ENCODE peak calls at places on chromosomes 16 and 17, in four cellular contexts. B, F, S and X are unnamed samples.

GRCh38 chr17:73359255-73359816 is 47.5 kb upstream of the CDC42EP4 start:
- DNase-seq in F (no peak), S (no peak), B (no peak), X (no peak)

GRCh38 chr16:88378836-88379693 is 3.7 kb upstream of the ZNF469 start:
- DNase-seq in S (no peak), B (no peak), F (no peak), X (no peak)

GRCh38 chr17:45294506-45294905 is 22.3 kb downstream of the MAP3K14 start:
- DNase-seq in S (peak; percentile 78), F (no peak), B (no peak), X (no peak)

GRCh38 chr17:52035336-52035915 is 123.1 kb downstream of the CA10 start:
- DNase-seq in F (no peak), B (no peak), S (no peak), X (no peak)

GRCh38 chr16:24845726-24846547 is at the start of gene SLC5A11:
- DNase-seq in S (no peak), F (no peak), B (no peak), X (no peak)

GRCh38 chr17:78592991-78593329 is 15.8 kb upstream of the DNAH17 start:
- DNase-seq in S (no peak), B (no peak), F (no peak), X (no peak)

GRCh38 chr17:49076575-49077384 is 55.8 kb upstream of the B4GALNT2 start:
- DNase-seq in B (no peak), F (no peak), S (no peak), X (no peak)

GRCh38 chr17:58052951-58053715 is 30.1 kb upstream of the DYNLL2 start:
- DNase-seq in F (no peak), B (no peak), S (no peak), X (peak; percentile 60)

GRCh38 chr17:18240449-18240848 is 15.0 kb downstream of the LLGL1 start:
- DNase-seq in B (no peak), S (no peak), F (no peak), X (no peak)

GRCh38 chr16:68973611-68974120 is 130.3 kb downstream of the TANGO6 start:
- DNase-seq in S (no peak), F (no peak), B (no peak), X (no peak)

GRCh38 chr17:37220609-37220953 is 155.2 kb upstream of the C17orf78 start:
- DNase-seq in F (no peak), B (peak; percentile 28), S (no peak), X (peak; percentile 43)

GRCh38 chr16:13018026-13018425 is 116.6 kb downstream of the SHISA9 start:
- DNase-seq in B (no peak), F (no peak), S (no peak), X (no peak)

GRCh38 chr17:83189673-83190385 is 110.4 kb downstream of the METRNL start:
- DNase-seq in F (no peak), S (peak; percentile 5), B (no peak), X (no peak)

GRCh38 chr17:1108560-1108809 is 71.3 kb downstream of the ABR start:
- DNase-seq in B (no peak), S (no peak), F (no peak), X (no peak)

GRCh38 chr17:2195729-2196128 is 107.9 kb downstream of the SMG6 start:
- DNase-seq in B (peak; percentile 26), S (no peak), F (peak; percentile 73), X (peak; percentile 81)

GRCh38 chr16:73152731-73153130 is 104.8 kb upstream of the ZFHX3 start:
- DNase-seq in F (no peak), B (no peak), S (no peak), X (no peak)

GRCh38 chr16:48184681-48185080 is 28.9 kb upstream of the ABCC12 start:
- DNase-seq in S (no peak), F (no peak), B (no peak), X (no peak)

GRCh38 chr17:50046667-50047066 is 9.2 kb upstream of the ITGA3 start:
- DNase-seq in B (no peak), S (no peak), F (no peak), X (no peak)

GRCh38 chr17:43316522-43317142 is 82.2 kb upstream of the ARL4D start:
- DNase-seq in S (peak; percentile 61), F (no peak), B (peak; percentile 23), X (peak; percentile 39)

GRCh38 chr16:4966736-4967453 is 8.8 kb downstream of the SEC14L5 start:
- DNase-seq in S (no peak), B (no peak), F (no peak), X (no peak)

GRCh38 chr17:35804658-35805192 is 4.6 kb upstream of the TAF15 start:
- DNase-seq in B (peak; percentile 91), F (peak; percentile 48), S (peak; percentile 60), X (peak; percentile 61)

GRCh38 chr17:66233023-66233753 is 4.0 kb upstream of the APOH start:
- DNase-seq in S (no peak), F (no peak), B (no peak), X (no peak)

GRCh38 chr17:37518816-37519215 is 29.1 kb downstream of the DUSP14 start:
- DNase-seq in S (no peak), B (no peak), F (no peak), X (no peak)

GRCh38 chr17:17793378-17794214 is 43.2 kb downstream of the SREBF1 start:
- DNase-seq in S (no peak), F (no peak), B (no peak), X (no peak)

GRCh38 chr17:44001461-44001920 is 2.9 kb upstream of the NAGS start:
- DNase-seq in B (no peak), F (no peak), S (no peak), X (no peak)

GRCh38 chr16:1413684-1414531 is 596 bp downstream of the UNKL start:
- DNase-seq in F (peak; percentile 8), B (peak; percentile 85), S (peak; percentile 58), X (peak; percentile 81)

GRCh38 chr17:67359960-67360817 is 6.2 kb downstream of the PSMD12 start:
- DNase-seq in S (no peak), B (no peak), F (no peak), X (peak; percentile 77)
- TF ChIP-seq CTCF in S (peak; percentile 22), B (no peak), F (peak; percentile 52), X (no peak)

GRCh38 chr17:7252176-7253043 is at the start of gene ELP5:
- DNase-seq in S (peak; percentile 95), B (peak; percentile 91), F (peak; percentile 82), X (peak; percentile 96)
- TF ChIP-seq CTCF in S (peak; percentile 20), B (peak; percentile 16), F (peak; percentile 37), X (no peak)

GRCh38 chr16:78224342-78224741 is 124.9 kb downstream of the WWOX start:
- DNase-seq in S (no peak), B (no peak), F (no peak), X (no peak)

GRCh38 chr16:78228704-78229103 is 129.2 kb downstream of the WWOX start:
- DNase-seq in F (no peak), B (no peak), S (no peak), X (no peak)

GRCh38 chr16:78230832-78231231 is 131.4 kb downstream of the WWOX start:
- DNase-seq in B (no peak), F (no peak), S (no peak), X (no peak)

DNA sequence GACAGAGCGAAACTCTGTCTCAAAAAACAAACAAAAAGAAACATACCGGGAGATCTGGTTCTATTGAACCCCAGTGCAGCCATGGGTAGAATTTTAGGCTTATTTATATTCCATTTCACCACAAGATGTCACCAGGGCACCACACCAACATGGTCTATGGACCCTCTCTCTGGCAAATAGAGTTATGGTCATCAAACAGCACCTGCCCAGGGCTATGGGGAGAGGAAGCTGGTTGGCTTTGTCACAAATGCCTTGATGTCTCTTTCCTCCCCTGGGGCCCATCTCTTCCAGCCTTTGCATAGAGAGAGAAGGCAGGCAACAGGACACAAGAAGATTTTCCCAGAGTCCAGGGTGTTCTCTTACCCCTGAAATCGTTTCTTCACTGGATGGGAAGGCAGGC is 128.4 kb downstream of the WWOX start:
- DNase-seq in F (no peak), S (no peak), B (no peak), X (no peak)
- TF ChIP-seq CTCF in F (no peak), S (peak; percentile 26), B (no peak), X (no peak)

GRCh38 chr16:10938321-10938720 is 3.9 kb downstream of the DEXI start:
- DNase-seq in B (no peak), S (no peak), F (no peak), X (peak; percentile 63)

GRCh38 chr16:10935491-10935890 is 6.8 kb downstream of the DEXI start:
- DNase-seq in F (no peak), B (no peak), S (no peak), X (no peak)

GRCh38 chr16:10936585-10936984 is 5.7 kb downstream of the DEXI start:
- DNase-seq in F (no peak), B (no peak), S (no peak), X (no peak)

GRCh38 chr16:10938844-10939648 is 3.2 kb downstream of the DEXI start:
- DNase-seq in S (no peak), F (no peak), B (no peak), X (no peak)

GRCh38 chr16:10937068-10937859 is 5.0 kb downstream of the DEXI start:
- DNase-seq in F (no peak), B (no peak), S (peak; percentile 53), X (no peak)
- TF ChIP-seq CTCF in F (no peak), B (no peak), S (no peak), X (no peak)